ENCODE peak calls at places on chromosome 4, in six cellular contexts. Y is KBM-7, I is NCI-H748 treated with DMSO at 0.1 percent for 48 hours, Z is AG04450, R is iris pigment epithelial cell, O is BE2C. G is an unnamed sample.

GRCh38 chr4:140755811-140756291 is 334 bp downstream of the TBC1D9 start:
- DNase-seq in Y (peak), I (no peak), Z (no peak), R (peak), O (peak), G (no peak)

GRCh38 chr4:111991163-111991562 is 154.1 kb upstream of the FAM241A start:
- DNase-seq in Y (no peak), I (no peak), Z (no peak), R (no peak), O (no peak), G (no peak)

GRCh38 chr4:158018090-158018808 is 154.6 kb downstream of the GASK1B start:
- DNase-seq in Y (peak), I (no peak), Z (no peak), R (no peak), O (no peak), G (no peak)

GRCh38 chr4:54586343-54586953 is 71.3 kb upstream of the KIT start:
- DNase-seq in Y (no peak), I (peak), Z (peak), R (peak), O (no peak), G (peak)

GRCh38 chr4:24488399-24489164 is 95.8 kb downstream of the DHX15 start:
- DNase-seq in Y (peak), I (peak), Z (no peak), R (peak), O (peak), G (no peak)

GRCh38 chr4:16158504-16158852 is 67.8 kb downstream of the TAPT1 start:
- DNase-seq in Y (no peak), I (no peak), Z (no peak), R (no peak), O (no peak), G (no peak)

GRCh38 chr4:67332627-67333026 is 212.7 kb downstream of the CENPC start:
- DNase-seq in Y (peak), I (no peak), Z (no peak), R (peak), O (peak), G (no peak)

GRCh38 chr4:83208776-83209365 is 75.7 kb downstream of the COQ2 start:
- DNase-seq in Y (no peak), I (no peak), Z (no peak), R (no peak), O (no peak), G (no peak)

GRCh38 chr4:42310343-42310742 is 86.9 kb upstream of the SHISA3 start:
- DNase-seq in Y (no peak), I (no peak), Z (no peak), R (no peak), O (peak), G (no peak)

GRCh38 chr4:52873861-52874343 is 11.8 kb downstream of the RASL11B start:
- DNase-seq in Y (no peak), I (no peak), Z (no peak), R (peak), O (no peak), G (no peak)

GRCh38 chr4:184423003-184423686 is 51.2 kb downstream of the IRF2 start:
- DNase-seq in Y (no peak), I (no peak), Z (no peak), R (no peak), O (no peak), G (no peak)

GRCh38 chr4:76301068-76301774 is 5.3 kb upstream of the STBD1 start:
- DNase-seq in Y (peak), I (no peak), Z (peak), R (peak), O (no peak), G (no peak)

GRCh38 chr4:95232358-95233156 is 316.2 kb downstream of the UNC5C start:
- DNase-seq in Y (no peak), I (peak), Z (no peak), R (no peak), O (no peak), G (no peak)

GRCh38 chr4:7533267-7533666 is 98.5 kb upstream of the PSAPL1 start:
- DNase-seq in Y (no peak), I (no peak), Z (no peak), R (no peak), O (no peak), G (no peak)

GRCh38 chr4:40967550-40967949 is 217.8 kb downstream of the NSUN7 start:
- DNase-seq in Y (no peak), I (no peak), Z (no peak), R (no peak), O (no peak), G (no peak)

GRCh38 chr4:150248181-150248580 is 169.9 kb downstream of the DCLK2 start:
- DNase-seq in Y (no peak), I (no peak), Z (no peak), R (peak), O (no peak), G (no peak)

GRCh38 chr4:5142726-5143125 is 91.4 kb downstream of the STK32B start:
- DNase-seq in Y (peak), I (no peak), Z (peak), R (peak), O (peak), G (no peak)

GRCh38 chr4:108901271-108901670 is 138.4 kb upstream of the ETNPPL start:
- DNase-seq in Y (no peak), I (no peak), Z (no peak), R (no peak), O (no peak), G (no peak)

GRCh38 chr4:173057442-173057841 is 111.2 kb upstream of the GALNT7 start:
- DNase-seq in Y (no peak), I (peak), Z (no peak), R (peak), O (no peak), G (no peak)

GRCh38 chr4:102687982-102688433 is 72.8 kb downstream of the MANBA start:
- DNase-seq in Y (no peak), I (no peak), Z (no peak), R (peak), O (no peak), G (no peak)

GRCh38 chr4:158566860-158567259 is 45.2 kb downstream of the RXFP1 start:
- DNase-seq in Y (no peak), I (no peak), Z (no peak), R (no peak), O (no peak), G (no peak)

GRCh38 chr4:65416875-65417274 is 253.4 kb downstream of the EPHA5 start:
- DNase-seq in Y (no peak), I (no peak), Z (no peak), R (peak), O (peak), G (no peak)

GRCh38 chr4:7041851-7042696 is 1.1 kb upstream of the TADA2B start:
- DNase-seq in Y (peak), I (no peak), Z (no peak), R (peak), O (peak), G (no peak)

G was measured in keratinocyte.